ENCODE peak calls at places on chromosomes 13 and 19, in eight cellular contexts. One of them, this sample, is unnamed.

GRCh38 chr13:79405501-79405830 is 589 bp downstream of the RBM26 start:
- DNase-seq in LHCN-M2: peak
- DNase-seq in lung microvascular endothelial cell: peak
- DNase-seq in AG08396: no peak
- DNase-seq in Peyer's patch: no peak
- DNase-seq in stimulated activated CD4-positive, alpha-beta T cell treated with anti-CD3 and anti-CD28 coated beads, Interleukin-15, amount 100 ng/mL, for 1 hour: no peak
- DNase-seq in GOT3: no peak
- DNase-seq in left colon: no peak
- DNase-seq in this sample: no peak

GRCh38 chr19:4455742-4456565 is 1.6 kb downstream of the UBXN6 start:
- DNase-seq in LHCN-M2: peak
- DNase-seq in lung microvascular endothelial cell: no peak
- DNase-seq in AG08396: peak
- DNase-seq in Peyer's patch: no peak
- DNase-seq in stimulated activated CD4-positive, alpha-beta T cell treated with anti-CD3 and anti-CD28 coated beads, Interleukin-15, amount 100 ng/mL, for 1 hour: no peak
- DNase-seq in GOT3: peak
- DNase-seq in left colon: peak
- DNase-seq in this sample: no peak

GRCh38 chr13:92530364-92530763 is 696.2 kb upstream of the GPC6 start:
- DNase-seq in LHCN-M2: no peak
- DNase-seq in lung microvascular endothelial cell: no peak
- DNase-seq in AG08396: no peak
- DNase-seq in Peyer's patch: no peak
- DNase-seq in stimulated activated CD4-positive, alpha-beta T cell treated with anti-CD3 and anti-CD28 coated beads, Interleukin-15, amount 100 ng/mL, for 1 hour: no peak
- DNase-seq in GOT3: no peak
- DNase-seq in left colon: no peak
- DNase-seq in this sample: no peak

GRCh38 chr19:32316034-32316433 is 29.4 kb upstream of the ZNF507 start:
- DNase-seq in LHCN-M2: no peak
- DNase-seq in lung microvascular endothelial cell: no peak
- DNase-seq in AG08396: no peak
- DNase-seq in Peyer's patch: no peak
- DNase-seq in stimulated activated CD4-positive, alpha-beta T cell treated with anti-CD3 and anti-CD28 coated beads, Interleukin-15, amount 100 ng/mL, for 1 hour: no peak
- DNase-seq in GOT3: no peak
- DNase-seq in left colon: no peak
- DNase-seq in this sample: no peak

GRCh38 chr19:29531458-29532025 is 5.7 kb downstream of the VSTM2B start:
- DNase-seq in LHCN-M2: no peak
- DNase-seq in lung microvascular endothelial cell: no peak
- DNase-seq in AG08396: no peak
- DNase-seq in Peyer's patch: peak
- DNase-seq in stimulated activated CD4-positive, alpha-beta T cell treated with anti-CD3 and anti-CD28 coated beads, Interleukin-15, amount 100 ng/mL, for 1 hour: no peak
- DNase-seq in GOT3: no peak
- DNase-seq in left colon: no peak
- DNase-seq in this sample: no peak

GRCh38 chr19:18915639-18916038 is 3.5 kb downstream of the COPE start:
- DNase-seq in LHCN-M2: peak
- DNase-seq in lung microvascular endothelial cell: peak
- DNase-seq in AG08396: peak
- DNase-seq in Peyer's patch: peak
- DNase-seq in stimulated activated CD4-positive, alpha-beta T cell treated with anti-CD3 and anti-CD28 coated beads, Interleukin-15, amount 100 ng/mL, for 1 hour: no peak
- DNase-seq in GOT3: no peak
- DNase-seq in left colon: peak
- DNase-seq in this sample: no peak

GRCh38 chr13:74118328-74118727 is 15.9 kb downstream of the KLF12 start:
- DNase-seq in LHCN-M2: no peak
- DNase-seq in lung microvascular endothelial cell: no peak
- DNase-seq in AG08396: no peak
- DNase-seq in Peyer's patch: no peak
- DNase-seq in stimulated activated CD4-positive, alpha-beta T cell treated with anti-CD3 and anti-CD28 coated beads, Interleukin-15, amount 100 ng/mL, for 1 hour: no peak
- DNase-seq in GOT3: no peak
- DNase-seq in left colon: no peak
- DNase-seq in this sample: no peak

GRCh38 chr19:7848779-7849457 is 18.9 kb downstream of the EVI5L start:
- DNase-seq in LHCN-M2: no peak
- DNase-seq in lung microvascular endothelial cell: no peak
- DNase-seq in AG08396: no peak
- DNase-seq in Peyer's patch: peak
- DNase-seq in stimulated activated CD4-positive, alpha-beta T cell treated with anti-CD3 and anti-CD28 coated beads, Interleukin-15, amount 100 ng/mL, for 1 hour: no peak
- DNase-seq in GOT3: no peak
- DNase-seq in left colon: no peak
- DNase-seq in this sample: no peak

GRCh38 chr13:96527497-96527896 is 437.6 kb downstream of the HS6ST3 start:
- DNase-seq in LHCN-M2: no peak
- DNase-seq in lung microvascular endothelial cell: no peak
- DNase-seq in AG08396: no peak
- DNase-seq in Peyer's patch: no peak
- DNase-seq in stimulated activated CD4-positive, alpha-beta T cell treated with anti-CD3 and anti-CD28 coated beads, Interleukin-15, amount 100 ng/mL, for 1 hour: no peak
- DNase-seq in GOT3: no peak
- DNase-seq in left colon: no peak
- DNase-seq in this sample: no peak

This sample was measured in omental fat pad.